ENCODE peak calls at places on chromosome 22, in six cellular contexts. C is BE2C, V is colonic mucosa, N is GM23248, W is cardiac muscle cell, S is body of pancreas. U is an unnamed sample.
A peak's percentile ranks its signal among the peaks of the same experiment; 100 is the strongest.

GRCh38 chr22:50506611-50507420 is 686 bp downstream of the LMF2 start:
- DNase-seq in C (no peak), V (no peak), N (peak; percentile 55), W (no peak), S (peak; percentile 66), U (no peak)

GRCh38 chr22:41237707-41238569 is 2.8 kb downstream of the CHADL start:
- DNase-seq in C (no peak), V (peak; percentile 82), N (peak; percentile 59), W (peak; percentile 50), S (peak; percentile 83), U (peak; percentile 92)

GRCh38 chr22:31977141-31977781 is 32.9 kb downstream of the YWHAH start:
- DNase-seq in C (peak; percentile 88), V (peak; percentile 92), N (peak; percentile 70), W (peak; percentile 82), S (peak; percentile 84), U (peak; percentile 57)

GRCh38 chr22:44337658-44338004 is 24.9 kb upstream of the SHISAL1 start:
- DNase-seq in C (peak; percentile 73), V (no peak), N (peak; percentile 94), W (peak; percentile 76), S (no peak), U (no peak)

GRCh38 chr22:43830931-43831560 is 18.9 kb upstream of the EFCAB6 start:
- DNase-seq in C (no peak), V (no peak), N (no peak), W (no peak), S (no peak), U (no peak)

GRCh38 chr22:28656156-28656555 is 23.5 kb downstream of the TTC28 start:
- DNase-seq in C (peak; percentile 51), V (no peak), N (no peak), W (no peak), S (no peak), U (no peak)

GRCh38 chr22:35629406-35630234 is 12.5 kb upstream of the MB start:
- DNase-seq in C (no peak), V (peak; percentile 44), N (peak; percentile 98), W (peak; percentile 98), S (peak; percentile 38), U (peak; percentile 23)

GRCh38 chr22:47192106-47192650 is 429.7 kb downstream of the TBC1D22A start:
- DNase-seq in C (no peak), V (peak; percentile 26), N (no peak), W (no peak), S (peak; percentile 8), U (no peak)

GRCh38 chr22:35219012-35219411 is 38.3 kb upstream of the HMGXB4 start:
- DNase-seq in C (no peak), V (no peak), N (peak; percentile 75), W (peak; percentile 14), S (no peak), U (no peak)

GRCh38 chr22:49936018-49936972 is 17.9 kb downstream of the CRELD2 start:
- DNase-seq in C (peak; percentile 81), V (peak; percentile 91), N (peak; percentile 90), W (peak; percentile 92), S (peak; percentile 85), U (peak; percentile 88)

GRCh38 chr22:49449811-49450386 is 377.8 kb downstream of the BRD1 start:
- DNase-seq in C (no peak), V (no peak), N (no peak), W (no peak), S (no peak), U (no peak)

GRCh38 chr22:34294986-34295385 is 374.7 kb upstream of the LARGE1 start:
- DNase-seq in C (no peak), V (no peak), N (no peak), W (no peak), S (no peak), U (no peak)

GRCh38 chr22:43490311-43490710 is 78.5 kb downstream of the MPPED1 start:
- DNase-seq in C (no peak), V (no peak), N (no peak), W (no peak), S (no peak), U (no peak)

GRCh38 chr22:19745155-19746133 is 15.1 kb upstream of the TBX1 start:
- DNase-seq in C (peak; percentile 53), V (no peak), N (no peak), W (no peak), S (no peak), U (no peak)

GRCh38 chr22:47632646-47633045 is 870.2 kb downstream of the TBC1D22A start:
- DNase-seq in C (no peak), V (no peak), N (no peak), W (no peak), S (no peak), U (no peak)

GRCh38 chr22:27637604-27638003 is 164.0 kb downstream of the MN1 start:
- DNase-seq in C (no peak), V (no peak), N (peak; percentile 67), W (peak; percentile 23), S (no peak), U (no peak)

GRCh38 chr22:24146791-24147353 is 34.4 kb upstream of the SUSD2 start:
- DNase-seq in C (peak; percentile 55), V (peak; percentile 45), N (peak; percentile 65), W (peak; percentile 85), S (peak; percentile 30), U (no peak)

GRCh38 chr22:42857845-42858481 is 890 bp upstream of the ARFGAP3 start:
- DNase-seq in C (no peak), V (peak; percentile 41), N (no peak), W (no peak), S (peak; percentile 60), U (no peak)

GRCh38 chr22:21013742-21014201 is 1.2 kb upstream of the P2RX6 start:
- DNase-seq in C (no peak), V (no peak), N (no peak), W (no peak), S (no peak), U (no peak)

GRCh38 chr22:44915441-44915840 is 94.4 kb downstream of the PHF21B start:
- DNase-seq in C (no peak), V (no peak), N (no peak), W (no peak), S (no peak), U (no peak)

GRCh38 chr22:27489265-27489675 is 312.3 kb downstream of the MN1 start:
- DNase-seq in C (no peak), V (peak; percentile 86), N (peak; percentile 81), W (peak; percentile 44), S (peak; percentile 91), U (no peak)

GRCh38 chr22:50115693-50116092 is 25.9 kb downstream of the MOV10L1 start:
- DNase-seq in C (peak; percentile 29), V (no peak), N (no peak), W (peak; percentile 61), S (no peak), U (no peak)

GRCh38 chr22:27980424-27981148 is 61.5 kb upstream of the PITPNB start:
- DNase-seq in C (peak; percentile 46), V (no peak), N (no peak), W (no peak), S (no peak), U (no peak)

GRCh38 chr22:31829505-31829904 is 75.7 kb downstream of the DEPDC5 start:
- DNase-seq in C (peak; percentile 78), V (no peak), N (peak; percentile 96), W (peak; percentile 91), S (no peak), U (peak; percentile 44)

GRCh38 chr22:50507421-50507990 is at the start of gene LMF2:
- DNase-seq in C (peak; percentile 95), V (peak; percentile 90), N (peak; percentile 94), W (no peak), S (peak; percentile 94), U (peak; percentile 89)

GRCh38 chr22:38429460-38430128 is 25.4 kb downstream of the KCNJ4 start:
- DNase-seq in C (peak; percentile 75), V (no peak), N (no peak), W (peak; percentile 8), S (no peak), U (no peak)

GRCh38 chr22:39685336-39686177 is 115.0 kb downstream of the CACNA1I start:
- DNase-seq in C (no peak), V (no peak), N (no peak), W (no peak), S (no peak), U (no peak)
- H3K27me3 ChIP-seq in C (no peaks in the 10 kb centered on the region), V (peaks cover 11% of the 10 kb centered on the region), N (peaks cover 19% of the 10 kb centered on the region), W (no peaks in the 10 kb centered on the region), S (peaks cover 7% of the 10 kb centered on the region), U (no peaks in the 10 kb centered on the region)

GRCh38 chr22:25281675-25282345 is 62.4 kb downstream of the CRYBB2 start:
- DNase-seq in C (no peak), V (no peak), N (no peak), W (no peak), S (no peak), U (no peak)
- H3K4me3 ChIP-seq in C (no peak overlapping the region), V (no peak overlapping the region), N (no peak overlapping the region), W (no peak overlapping the region), S (no peak overlapping the region), U (no peak overlapping the region)

DNA sequence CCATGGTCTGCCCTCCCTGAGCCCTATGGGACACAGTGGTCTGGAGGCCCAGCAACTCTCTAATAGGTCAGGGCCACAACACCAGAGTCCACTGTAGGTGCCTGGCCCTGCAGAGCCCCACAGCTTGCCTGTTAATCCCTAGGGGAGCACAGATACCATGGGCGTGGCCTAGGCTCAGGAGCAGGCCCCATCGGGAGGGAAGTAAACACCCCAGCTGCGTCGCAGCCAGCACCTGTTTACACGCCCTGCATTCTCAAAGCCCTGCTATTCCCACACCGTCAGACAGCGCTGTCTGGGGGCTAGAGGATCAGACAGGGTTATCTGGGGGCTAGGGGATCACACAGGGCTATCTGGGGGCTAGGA is 2.5 kb downstream of the KCTD17 start:
- DNase-seq in C (no peak), V (peak; percentile 61), N (no peak), W (no peak), S (no peak), U (no peak)
- H3K27me3 ChIP-seq in C (no peaks in the 10 kb centered on the region), V (no peaks in the 10 kb centered on the region), N (no peaks in the 10 kb centered on the region), W (no peaks in the 10 kb centered on the region), S (no peaks in the 10 kb centered on the region), U (no peaks in the 10 kb centered on the region)

GRCh38 chr22:18110944-18111758 is 542 bp downstream of the TUBA8 start:
- DNase-seq in C (no peak), V (no peak), N (peak; percentile 10), W (no peak), S (no peak), U (no peak)

GRCh38 chr22:18112440-18112839 is 1.8 kb downstream of the TUBA8 start:
- DNase-seq in C (no peak), V (no peak), N (no peak), W (no peak), S (no peak), U (no peak)

GRCh38 chr22:18113680-18114394 is 3.2 kb downstream of the TUBA8 start:
- DNase-seq in C (no peak), V (no peak), N (no peak), W (no peak), S (no peak), U (no peak)

GRCh38 chr22:18110194-18110943 is at the start of gene TUBA8:
- DNase-seq in C (peak; percentile 40), V (no peak), N (peak; percentile 75), W (peak; percentile 36), S (peak; percentile 53), U (no peak)

DNA sequence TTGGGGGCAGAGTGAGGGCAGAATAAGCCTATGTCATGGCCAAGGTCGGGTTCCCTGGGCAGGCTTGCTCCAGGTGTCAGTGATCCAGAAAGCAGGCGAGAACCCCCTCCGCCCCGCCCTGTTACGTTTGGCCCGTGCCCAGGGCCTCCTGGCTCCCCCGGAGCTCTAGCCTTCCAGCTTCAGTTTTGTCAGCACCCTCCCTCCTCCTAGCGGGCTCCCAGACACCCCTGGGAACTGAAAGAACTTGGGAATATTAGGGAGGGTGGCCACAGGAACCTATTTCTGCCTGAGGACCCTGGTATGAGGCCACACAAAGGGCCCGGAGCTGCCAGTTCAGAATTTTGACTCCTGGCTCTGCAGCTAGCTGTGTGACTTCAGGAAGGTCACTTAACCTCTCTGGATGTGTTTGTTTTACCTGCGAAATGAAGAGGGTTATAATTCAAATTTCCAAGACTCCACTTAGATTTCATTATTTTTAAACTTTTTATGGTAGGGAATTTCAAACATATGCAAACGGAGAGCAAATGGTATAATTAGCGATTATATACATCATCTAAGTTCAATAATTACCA is 1.2 kb downstream of the TUBA8 start:
- DNase-seq in C (no peak), V (no peak), N (no peak), W (no peak), S (no peak), U (no peak)
- H3K4me3 ChIP-seq in C (no peak overlapping the region), V (no peak overlapping the region), N (no peak overlapping the region), W (no peak overlapping the region), S (no peak overlapping the region), U (no peak overlapping the region)